ENCODE peak calls at places on chromosomes 4 and X, in five cellular contexts. H is fibroblast of mammary gland, T is transverse colon, F is aorta, Y is AG04450. Q is an unnamed sample.

GRCh38 chr4:7872264-7872771 is 67.3 kb downstream of the AFAP1 start:
- DNase-seq in F (no peak), T (no peak), Y (peak; percentile 98), H (peak; percentile 96), Q (no peak)

GRCh38 chr4:3532714-3533336 is 603 bp upstream of the LRPAP1 start:
- DNase-seq in T (no peak), H (no peak), F (peak; percentile 74), Y (no peak), Q (no peak)

GRCh38 chr4:74632634-74633033 is 161.7 kb downstream of the BTC start:
- DNase-seq in F (no peak), T (peak; percentile 24), Y (peak; percentile 62), H (peak; percentile 100), Q (peak; percentile 94)

GRCh38 chrX:37745354-37745753 is 34.5 kb upstream of the CYBB start:
- DNase-seq in H (peak; percentile 64), Y (peak; percentile 18), F (peak; percentile 89), T (peak; percentile 84), Q (peak; percentile 63)

GRCh38 chr4:101790521-101791188 is at the start of gene BANK1:
- DNase-seq in H (no peak), T (peak; percentile 71), Y (no peak), F (peak; percentile 77), Q (no peak)

GRCh38 chr4:74114234-74114633 is 15.2 kb upstream of the CXCL2 start:
- DNase-seq in F (no peak), H (peak; percentile 85), Y (peak; percentile 16), T (no peak), Q (no peak)

GRCh38 chr4:125316781-125317525 is 2.2 kb downstream of the FAT4 start:
- DNase-seq in H (peak; percentile 44), Y (no peak), F (peak; percentile 84), T (peak; percentile 14), Q (no peak)

GRCh38 chr4:34893382-34893781 is 1350.9 kb downstream of the ARAP2 start:
- DNase-seq in Y (no peak), H (no peak), T (no peak), F (no peak), Q (no peak)

GRCh38 chr4:142322996-142323395 is 523.1 kb downstream of the INPP4B start:
- DNase-seq in H (no peak), Y (no peak), T (no peak), F (no peak), Q (no peak)

GRCh38 chr4:181952478-181952877 is 290.7 kb upstream of the TENM3 start:
- DNase-seq in H (peak; percentile 94), Y (peak; percentile 84), T (peak; percentile 25), F (no peak), Q (no peak)

GRCh38 chr4:104625706-104626105 is 131.0 kb upstream of the CXXC4 start:
- DNase-seq in Y (no peak), T (no peak), H (no peak), F (no peak), Q (no peak)

GRCh38 chrX:53288173-53288572 is 6.8 kb upstream of the IQSEC2 start:
- DNase-seq in T (no peak), H (no peak), F (no peak), Y (no peak), Q (no peak)

GRCh38 chr4:110107868-110108267 is 90.5 kb downstream of the ELOVL6 start:
- DNase-seq in Y (no peak), H (peak; percentile 43), T (no peak), F (no peak), Q (no peak)

GRCh38 chr4:18536420-18536819 is 514.9 kb upstream of the LCORL start:
- DNase-seq in F (no peak), Y (no peak), H (no peak), T (no peak), Q (no peak)

GRCh38 chr4:185950891-185951290 is 118.1 kb upstream of the TLR3 start:
- DNase-seq in Y (no peak), F (no peak), H (peak; percentile 76), T (no peak), Q (no peak)

GRCh38 chrX:48826135-48826875 is at the start of gene ERAS:
- DNase-seq in Y (no peak), H (no peak), T (no peak), F (peak; percentile 66), Q (no peak)

GRCh38 chr4:124030038-124030638 is 633.5 kb downstream of the SPRY1 start:
- DNase-seq in F (no peak), T (no peak), Y (no peak), H (peak; percentile 45), Q (no peak)

GRCh38 chr4:170667814-170668213 is 578.1 kb upstream of the AADAT start:
- DNase-seq in H (no peak), Y (no peak), F (no peak), T (no peak), Q (no peak)

GRCh38 chrX:130984782-130985181 is 73.4 kb upstream of the ARHGAP36 start:
- DNase-seq in F (no peak), T (no peak), H (no peak), Y (no peak), Q (no peak)

GRCh38 chr4:159103406-159104131 is 690 bp downstream of the RAPGEF2 start:
- DNase-seq in H (peak; percentile 19), Y (no peak), F (peak; percentile 85), T (peak; percentile 58), Q (no peak)

GRCh38 chr4:180009316-180009715 is 2233.9 kb upstream of the TENM3 start:
- DNase-seq in F (no peak), T (no peak), H (no peak), Y (no peak), Q (no peak)

GRCh38 chr4:167873536-167873935 is 218.8 kb upstream of the ANXA10 start:
- DNase-seq in H (no peak), T (no peak), Y (no peak), F (no peak), Q (no peak)

GRCh38 chr4:95637047-95637600 is 88.4 kb upstream of the UNC5C start:
- DNase-seq in T (no peak), F (no peak), Y (no peak), H (peak; percentile 0), Q (peak; percentile 16)

GRCh38 chr4:80197601-80198444 is 520 bp downstream of the PRDM8 start:
- DNase-seq in Y (no peak), H (no peak), T (no peak), F (peak; percentile 78), Q (no peak)

GRCh38 chr4:48360285-48360965 is 19.1 kb downstream of the SLAIN2 start:
- DNase-seq in T (no peak), Y (peak; percentile 36), F (no peak), H (peak; percentile 81), Q (no peak)

GRCh38 chrX:20455001-20455400 is 188.3 kb upstream of the RPS6KA3 start:
- DNase-seq in Y (no peak), H (peak; percentile 36), T (no peak), F (no peak), Q (no peak)

GRCh38 chrX:101488796-101489195 is 3.5 kb downstream of the ARMCX4 start:
- DNase-seq in H (no peak), Y (no peak), F (no peak), T (no peak), Q (no peak)

GRCh38 chrX:101483705-101484104 is 1.6 kb upstream of the ARMCX4 start:
- DNase-seq in F (no peak), Y (no peak), H (no peak), T (no peak), Q (no peak)

GRCh38 chrX:101482296-101482695 is 3.0 kb upstream of the ARMCX4 start:
- DNase-seq in F (no peak), Y (no peak), H (no peak), T (no peak), Q (no peak)

DNA sequence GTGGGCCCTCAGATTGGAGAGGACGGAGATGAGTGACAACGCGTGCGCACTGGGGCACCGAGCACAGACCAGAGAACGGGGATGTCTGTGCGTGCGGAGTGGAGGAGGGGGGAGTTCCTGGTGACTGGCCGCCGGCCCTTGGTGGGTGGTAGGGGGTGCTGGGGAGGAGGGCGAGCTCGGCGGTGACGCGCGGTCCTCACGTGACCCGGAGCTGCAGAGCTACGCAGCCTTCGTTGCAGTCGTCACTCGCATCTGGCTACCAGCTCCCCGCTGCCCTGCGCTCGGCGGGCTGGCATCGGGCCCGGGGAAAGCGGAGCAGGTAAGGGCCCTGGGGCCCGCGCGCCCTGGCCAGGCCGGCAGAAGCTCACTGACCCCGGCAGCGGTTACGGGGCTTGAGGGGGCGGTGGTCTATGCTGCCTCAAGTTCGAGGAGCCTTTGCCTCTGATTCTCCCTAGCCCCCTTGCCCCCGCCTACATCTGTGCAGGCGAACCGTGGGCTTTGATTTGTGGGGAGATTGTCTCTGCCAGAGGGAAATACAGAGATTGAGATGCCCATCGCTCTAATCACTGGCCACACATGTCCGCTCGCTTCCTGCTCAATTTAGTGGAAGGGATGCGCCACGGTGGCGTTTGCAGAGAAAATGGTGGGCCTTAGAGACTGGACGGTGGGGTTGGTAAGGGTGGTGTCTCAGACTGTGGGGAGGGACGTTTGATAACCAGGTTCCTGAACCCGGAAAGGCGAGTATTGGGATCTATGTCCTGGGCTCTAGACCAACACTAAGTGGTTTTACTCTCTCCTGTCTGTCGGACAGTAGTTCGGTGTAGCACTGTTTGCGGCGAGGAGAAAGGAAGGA is at the start of gene ARMCX4:
- DNase-seq in H (peak; percentile 56), Y (peak; percentile 26), F (peak; percentile 81), T (peak; percentile 18), Q (no peak)
- H3K4me3 ChIP-seq in H (peak within 1 kb of the TSS; percentile 68), Y (peak within 1 kb of the TSS; percentile 69), F (peak within 1 kb of the TSS; percentile 52), T (peak within 1 kb of the TSS; percentile 34), Q (peak within 1 kb of the TSS; percentile 40)

DNA sequence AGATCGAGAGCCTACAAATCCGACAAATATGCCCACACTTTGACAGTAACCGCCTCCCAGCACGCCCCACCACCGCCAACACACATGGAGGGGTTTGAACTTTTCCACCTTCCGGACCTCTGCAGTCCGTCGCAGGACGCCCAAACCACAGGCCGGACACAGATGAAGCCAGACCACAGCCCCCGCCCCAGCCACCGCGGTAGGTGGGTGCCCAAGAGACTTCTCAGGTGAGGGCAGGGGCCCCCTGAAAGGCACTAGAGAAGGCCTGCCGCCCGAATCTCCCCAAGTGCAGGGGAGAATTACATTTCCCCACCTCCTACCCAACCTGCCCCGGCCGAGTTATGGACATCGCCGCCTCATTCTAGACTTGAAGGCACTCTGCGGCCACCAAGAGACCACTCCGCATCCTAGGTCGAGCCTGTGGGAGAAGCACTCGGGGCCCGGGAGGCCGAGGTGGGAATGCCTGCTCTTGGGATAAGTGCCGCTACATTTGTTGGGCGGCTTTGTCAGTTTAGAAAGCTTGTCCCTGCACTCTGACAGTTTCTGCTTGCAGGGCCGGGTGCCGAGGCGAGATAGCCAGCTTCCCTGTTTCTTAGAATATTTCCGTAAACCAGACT is 21.5 kb downstream of the HAND2 start:
- DNase-seq in H (no peak), F (no peak), Y (no peak), T (no peak), Q (no peak)
- H3K4me3 ChIP-seq in H (no peak overlapping the region), F (no peak overlapping the region), Y (no peak overlapping the region), T (peak overlapping the region; percentile 36), Q (no peak overlapping the region)

GRCh38 chr4:1578301-1578781 is 105.8 kb downstream of the FAM53A start:
- DNase-seq in Y (no peak), F (peak; percentile 77), T (no peak), H (no peak), Q (no peak)
- H3K4me3 ChIP-seq in Y (no peak overlapping the region), F (no peak overlapping the region), T (no peak overlapping the region), H (peak overlapping the region; percentile 3), Q (no peak overlapping the region)

GRCh38 chr4:183960912-183961569 is 55.9 kb downstream of the STOX2 start:
- DNase-seq in F (no peak), Y (no peak), H (no peak), T (peak; percentile 25), Q (no peak)

GRCh38 chr4:183959349-183959748 is 54.2 kb downstream of the STOX2 start:
- DNase-seq in Y (no peak), T (no peak), F (no peak), H (no peak), Q (no peak)

GRCh38 chr4:183962413-183962812 is 57.3 kb downstream of the STOX2 start:
- DNase-seq in H (no peak), F (no peak), T (no peak), Y (no peak), Q (no peak)

GRCh38 chr4:183961772-183962171 is 56.7 kb downstream of the STOX2 start:
- DNase-seq in Y (no peak), F (no peak), H (no peak), T (no peak), Q (peak; percentile 45)

GRCh38 chr4:183960021-183960420 is 54.9 kb downstream of the STOX2 start:
- DNase-seq in T (peak; percentile 58), F (no peak), H (peak; percentile 74), Y (peak; percentile 8), Q (peak; percentile 37)
- H3K4me3 ChIP-seq in T (no peak overlapping the region), F (peak overlapping the region; percentile 4), H (no peak overlapping the region), Y (no peak overlapping the region), Q (no peak overlapping the region)

Q was measured in Jurkat, Clone E6-1.